ENCODE peak calls at places on chromosome 1, in six cellular contexts. One of them, this sample, is unnamed.

GRCh38 chr1:157307491-157307890 is 169.3 kb upstream of the ETV3 start:
- DNase-seq in K562: no peak
- DNase-seq in OCI-LY7: no peak
- DNase-seq in PC-9: no peak
- DNase-seq in MM.1S: peak; percentile 47
- DNase-seq in neuronal stem cell: no peak
- DNase-seq in this sample: no peak

GRCh38 chr1:228366851-228367741 is 39.5 kb downstream of the TRIM11 start:
- DNase-seq in MM.1S: no peak
- DNase-seq in PC-9: no peak
- DNase-seq in OCI-LY7: no peak
- DNase-seq in K562: no peak
- DNase-seq in neuronal stem cell: no peak
- DNase-seq in this sample: no peak

GRCh38 chr1:192998536-192998935 is 60.6 kb downstream of the UCHL5 start:
- DNase-seq in K562: no peak
- DNase-seq in PC-9: no peak
- DNase-seq in neuronal stem cell: no peak
- DNase-seq in OCI-LY7: peak; percentile 5
- DNase-seq in MM.1S: peak; percentile 24
- DNase-seq in this sample: no peak

GRCh38 chr1:30379684-30380624 is 343.4 kb downstream of the MATN1 start:
- DNase-seq in MM.1S: peak; percentile 57
- DNase-seq in PC-9: peak; percentile 32
- DNase-seq in K562: peak; percentile 82
- DNase-seq in neuronal stem cell: peak; percentile 75
- DNase-seq in OCI-LY7: peak; percentile 78
- DNase-seq in this sample: no peak

GRCh38 chr1:10489291-10490055 is 14.7 kb downstream of the PEX14 start:
- DNase-seq in MM.1S: no peak
- DNase-seq in K562: no peak
- DNase-seq in neuronal stem cell: no peak
- DNase-seq in PC-9: no peak
- DNase-seq in OCI-LY7: no peak
- DNase-seq in this sample: no peak

GRCh38 chr1:24735619-24736375 is 9.4 kb upstream of the CLIC4 start:
- DNase-seq in OCI-LY7: peak; percentile 42
- DNase-seq in K562: no peak
- DNase-seq in MM.1S: no peak
- DNase-seq in neuronal stem cell: no peak
- DNase-seq in PC-9: no peak
- DNase-seq in this sample: no peak

GRCh38 chr1:100027212-100027611 is 57.4 kb downstream of the SLC35A3 start:
- DNase-seq in PC-9: no peak
- DNase-seq in K562: no peak
- DNase-seq in MM.1S: no peak
- DNase-seq in OCI-LY7: no peak
- DNase-seq in neuronal stem cell: no peak
- DNase-seq in this sample: no peak

GRCh38 chr1:232307299-232307698 is 322.6 kb downstream of the SIPA1L2 start:
- DNase-seq in K562: no peak
- DNase-seq in PC-9: no peak
- DNase-seq in OCI-LY7: no peak
- DNase-seq in neuronal stem cell: no peak
- DNase-seq in MM.1S: no peak
- DNase-seq in this sample: no peak

GRCh38 chr1:223462866-223463404 is 69.7 kb downstream of the CCDC185 start:
- DNase-seq in MM.1S: no peak
- DNase-seq in neuronal stem cell: no peak
- DNase-seq in OCI-LY7: no peak
- DNase-seq in K562: no peak
- DNase-seq in PC-9: no peak
- DNase-seq in this sample: no peak

GRCh38 chr1:28503117-28503516 is 2.7 kb upstream of the RCC1 start:
- DNase-seq in OCI-LY7: no peak
- DNase-seq in MM.1S: no peak
- DNase-seq in neuronal stem cell: no peak
- DNase-seq in PC-9: no peak
- DNase-seq in K562: no peak
- DNase-seq in this sample: no peak

GRCh38 chr1:226443033-226443432 is 35.1 kb upstream of the PARP1 start:
- DNase-seq in neuronal stem cell: no peak
- DNase-seq in MM.1S: peak; percentile 45
- DNase-seq in PC-9: no peak
- DNase-seq in K562: no peak
- DNase-seq in OCI-LY7: no peak
- DNase-seq in this sample: no peak

GRCh38 chr1:15526021-15526489 is 593 bp upstream of the DNAJC16 start:
- DNase-seq in neuronal stem cell: no peak
- DNase-seq in PC-9: no peak
- DNase-seq in K562: no peak
- DNase-seq in OCI-LY7: peak; percentile 15
- DNase-seq in MM.1S: no peak
- DNase-seq in this sample: no peak

GRCh38 chr1:26771643-26772321 is 16.0 kb upstream of the PIGV start:
- DNase-seq in neuronal stem cell: no peak
- DNase-seq in K562: peak; percentile 87
- DNase-seq in MM.1S: no peak
- DNase-seq in OCI-LY7: no peak
- DNase-seq in PC-9: peak; percentile 90
- DNase-seq in this sample: no peak

GRCh38 chr1:966603-967295 is 467 bp downstream of the PLEKHN1 start:
- DNase-seq in MM.1S: peak; percentile 79
- DNase-seq in K562: peak; percentile 92
- DNase-seq in neuronal stem cell: peak; percentile 35
- DNase-seq in PC-9: peak; percentile 74
- DNase-seq in OCI-LY7: peak; percentile 25
- DNase-seq in this sample: peak; percentile 82

GRCh38 chr1:226429051-226429461 is 21.2 kb upstream of the PARP1 start:
- DNase-seq in PC-9: no peak
- DNase-seq in OCI-LY7: peak; percentile 44
- DNase-seq in neuronal stem cell: no peak
- DNase-seq in MM.1S: no peak
- DNase-seq in K562: no peak
- DNase-seq in this sample: no peak

GRCh38 chr1:78222225-78222961 is 176.6 kb downstream of the GIPC2 start:
- DNase-seq in K562: no peak
- DNase-seq in MM.1S: no peak
- DNase-seq in neuronal stem cell: no peak
- DNase-seq in PC-9: no peak
- DNase-seq in OCI-LY7: no peak
- DNase-seq in this sample: no peak

GRCh38 chr1:234544094-234544579 is 65.2 kb upstream of the TARBP1 start:
- DNase-seq in K562: peak; percentile 45
- DNase-seq in PC-9: peak; percentile 57
- DNase-seq in OCI-LY7: no peak
- DNase-seq in MM.1S: no peak
- DNase-seq in neuronal stem cell: no peak
- DNase-seq in this sample: no peak

GRCh38 chr1:232684331-232685105 is 54.6 kb upstream of the SIPA1L2 start:
- DNase-seq in MM.1S: no peak
- DNase-seq in OCI-LY7: no peak
- DNase-seq in neuronal stem cell: no peak
- DNase-seq in PC-9: no peak
- DNase-seq in K562: no peak
- DNase-seq in this sample: no peak

GRCh38 chr1:43452789-43453441 is 816 bp downstream of the HYI start:
- DNase-seq in OCI-LY7: no peak
- DNase-seq in PC-9: no peak
- DNase-seq in MM.1S: no peak
- DNase-seq in neuronal stem cell: peak; percentile 17
- DNase-seq in K562: peak; percentile 37
- DNase-seq in this sample: no peak

GRCh38 chr1:156484480-156485058 is 16.0 kb downstream of the MEF2D start:
- DNase-seq in MM.1S: no peak
- DNase-seq in OCI-LY7: no peak
- DNase-seq in neuronal stem cell: no peak
- DNase-seq in K562: no peak
- DNase-seq in PC-9: no peak
- DNase-seq in this sample: no peak

GRCh38 chr1:116754203-116754977 is at the start of gene CD2:
- DNase-seq in PC-9: no peak
- DNase-seq in neuronal stem cell: no peak
- DNase-seq in K562: no peak
- DNase-seq in OCI-LY7: no peak
- DNase-seq in MM.1S: no peak
- DNase-seq in this sample: no peak

GRCh38 chr1:13813398-13814012 is 113.5 kb downstream of the PRDM2 start:
- DNase-seq in MM.1S: no peak
- DNase-seq in PC-9: no peak
- DNase-seq in OCI-LY7: peak; percentile 71
- DNase-seq in K562: peak; percentile 89
- DNase-seq in neuronal stem cell: peak; percentile 29
- DNase-seq in this sample: no peak

GRCh38 chr1:32703479-32704291 is 1.1 kb upstream of the SYNC start:
- DNase-seq in MM.1S: no peak
- DNase-seq in OCI-LY7: no peak
- DNase-seq in neuronal stem cell: no peak
- DNase-seq in PC-9: peak; percentile 44
- DNase-seq in K562: no peak
- DNase-seq in this sample: no peak

GRCh38 chr1:87134625-87135024 is 194.1 kb upstream of the LMO4 start:
- DNase-seq in PC-9: no peak
- DNase-seq in MM.1S: no peak
- DNase-seq in OCI-LY7: no peak
- DNase-seq in K562: no peak
- DNase-seq in neuronal stem cell: no peak
- DNase-seq in this sample: no peak

GRCh38 chr1:31570228-31570627 is 6.1 kb upstream of the TINAGL1 start:
- DNase-seq in PC-9: no peak
- DNase-seq in OCI-LY7: no peak
- DNase-seq in K562: no peak
- DNase-seq in neuronal stem cell: no peak
- DNase-seq in MM.1S: no peak
- DNase-seq in this sample: no peak

GRCh38 chr1:63626222-63626621 is 33.0 kb downstream of the PGM1 start:
- DNase-seq in neuronal stem cell: no peak
- DNase-seq in K562: no peak
- DNase-seq in OCI-LY7: no peak
- DNase-seq in PC-9: no peak
- DNase-seq in MM.1S: no peak
- DNase-seq in this sample: no peak

GRCh38 chr1:205939690-205940330 is 3.4 kb downstream of the SLC26A9 start:
- DNase-seq in OCI-LY7: peak; percentile 33
- DNase-seq in K562: peak; percentile 71
- DNase-seq in neuronal stem cell: peak; percentile 40
- DNase-seq in PC-9: peak; percentile 22
- DNase-seq in MM.1S: peak; percentile 30
- DNase-seq in this sample: peak; percentile 44

DNA sequence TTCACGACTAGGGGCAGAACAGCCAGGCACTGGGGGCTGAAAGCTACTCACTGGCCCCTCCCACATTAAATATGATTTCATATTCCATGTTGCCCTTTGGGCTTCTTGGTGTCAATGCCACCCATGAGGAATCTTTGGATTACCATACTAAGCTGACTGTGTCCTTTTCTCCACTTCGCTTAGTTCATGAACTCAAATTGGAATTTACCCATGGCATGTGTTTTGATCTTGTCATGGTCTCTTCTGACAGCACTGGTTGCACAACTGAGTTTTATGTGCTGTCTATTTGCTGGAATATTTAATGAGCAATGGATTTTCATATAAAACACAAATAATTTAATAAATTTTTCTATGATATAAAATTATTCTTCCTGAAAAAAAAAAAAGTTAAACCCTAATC is 59.2 kb downstream of the SERBP1 start:
- DNase-seq in OCI-LY7: no peak
- DNase-seq in K562: no peak
- DNase-seq in PC-9: no peak
- DNase-seq in neuronal stem cell: no peak
- DNase-seq in MM.1S: no peak
- DNase-seq in this sample: no peak
- H2AFZ ChIP-seq in OCI-LY7: no peak overlapping the region
- H2AFZ ChIP-seq in K562: no peak overlapping the region
- H2AFZ ChIP-seq in PC-9: no peak overlapping the region
- H2AFZ ChIP-seq in neuronal stem cell: no peak overlapping the region
- H2AFZ ChIP-seq in MM.1S: no peak overlapping the region
- H2AFZ ChIP-seq in this sample: no peak overlapping the region

GRCh38 chr1:89908993-89909436 is 85.9 kb upstream of the ZNF326 start:
- DNase-seq in neuronal stem cell: no peak
- DNase-seq in PC-9: no peak
- DNase-seq in K562: no peak
- DNase-seq in OCI-LY7: no peak
- DNase-seq in MM.1S: no peak
- DNase-seq in this sample: no peak
- H2AFZ ChIP-seq in neuronal stem cell: no peak overlapping the region
- H2AFZ ChIP-seq in PC-9: no peak overlapping the region
- H2AFZ ChIP-seq in K562: peak overlapping the region; percentile 17
- H2AFZ ChIP-seq in OCI-LY7: no peak overlapping the region
- H2AFZ ChIP-seq in MM.1S: no peak overlapping the region
- H2AFZ ChIP-seq in this sample: no peak overlapping the region

GRCh38 chr1:36567601-36568341 is 85.1 kb upstream of the CSF3R start:
- DNase-seq in OCI-LY7: no peak
- DNase-seq in neuronal stem cell: no peak
- DNase-seq in PC-9: no peak
- DNase-seq in K562: no peak
- DNase-seq in MM.1S: no peak
- DNase-seq in this sample: no peak
- H2AFZ ChIP-seq in OCI-LY7: no peak overlapping the region
- H2AFZ ChIP-seq in neuronal stem cell: no peak overlapping the region
- H2AFZ ChIP-seq in PC-9: no peak overlapping the region
- H2AFZ ChIP-seq in K562: no peak overlapping the region
- H2AFZ ChIP-seq in MM.1S: no peak overlapping the region
- H2AFZ ChIP-seq in this sample: no peak overlapping the region

GRCh38 chr1:177739780-177740179 is 230.1 kb downstream of the SEC16B start:
- DNase-seq in OCI-LY7: no peak
- DNase-seq in MM.1S: no peak
- DNase-seq in K562: no peak
- DNase-seq in neuronal stem cell: no peak
- DNase-seq in PC-9: no peak
- DNase-seq in this sample: no peak
- H2AFZ ChIP-seq in OCI-LY7: no peak overlapping the region
- H2AFZ ChIP-seq in MM.1S: no peak overlapping the region
- H2AFZ ChIP-seq in K562: no peak overlapping the region
- H2AFZ ChIP-seq in neuronal stem cell: no peak overlapping the region
- H2AFZ ChIP-seq in PC-9: no peak overlapping the region
- H2AFZ ChIP-seq in this sample: no peak overlapping the region